ENCODE peak calls at places on chromosomes 11 and 22, in six cellular contexts. P is right atrium auricular region; I is AG09309; H is ecto neural progenitor cell; C is HTR-8/SVneo; V is activated naive CD8-positive, alpha-beta T cell treated with anti-CD3 and anti-CD28 coated beads, Interleukin-2, amount 50 U/mL, for 24 hours. J is an unnamed sample.

GRCh38 chr11:28649922-28650321 is 541.7 kb downstream of the METTL15 start:
- DNase-seq in H (no peak), P (no peak), C (no peak), I (no peak), V (no peak), J (no peak)

GRCh38 chr11:100739636-100740035 is 52.5 kb downstream of the ARHGAP42 start:
- DNase-seq in H (no peak), C (peak), P (no peak), I (peak), V (no peak), J (peak)

GRCh38 chr11:132605794-132606570 is 926.3 kb downstream of the OPCML start:
- DNase-seq in V (no peak), P (no peak), H (no peak), I (no peak), C (no peak), J (no peak)

GRCh38 chr11:85755285-85755684 is 55.7 kb downstream of the SYTL2 start:
- DNase-seq in C (no peak), P (no peak), H (no peak), V (no peak), I (no peak), J (no peak)

GRCh38 chr11:112174789-112175595 is at the start of gene BCO2:
- DNase-seq in P (peak), V (peak), H (peak), C (peak), I (no peak), J (peak)

GRCh38 chr11:23284626-23285025 is 424.4 kb upstream of the CCDC179 start:
- DNase-seq in V (no peak), P (no peak), C (no peak), I (peak), H (no peak), J (no peak)

GRCh38 chr22:49396817-49397216 is 430.9 kb downstream of the BRD1 start:
- DNase-seq in V (no peak), P (peak), C (no peak), H (no peak), I (no peak), J (no peak)

GRCh38 chr22:44030702-44031082 is 6.6 kb downstream of the PARVB start:
- DNase-seq in P (no peak), I (no peak), C (no peak), H (no peak), V (no peak), J (no peak)

GRCh38 chr22:35629406-35630234 is 12.5 kb upstream of the MB start:
- DNase-seq in H (no peak), C (peak), I (peak), P (peak), V (peak), J (peak)

GRCh38 chr22:50145741-50146439 is 24.6 kb upstream of the PANX2 start:
- DNase-seq in C (no peak), H (no peak), P (no peak), V (no peak), I (no peak), J (no peak)

GRCh38 chr11:99739464-99740089 is 718.8 kb downstream of the CNTN5 start:
- DNase-seq in I (no peak), P (no peak), C (peak), H (no peak), V (no peak), J (no peak)

GRCh38 chr22:49660321-49660720 is 167.4 kb downstream of the BRD1 start:
- DNase-seq in P (no peak), I (no peak), C (no peak), V (no peak), H (no peak), J (no peak)

GRCh38 chr22:40258463-40259046 is 80.8 kb downstream of the TNRC6B start:
- DNase-seq in V (no peak), C (no peak), P (no peak), I (no peak), H (no peak), J (no peak)

GRCh38 chr11:86978756-86979608 is 23.8 kb upstream of the FZD4 start:
- DNase-seq in H (no peak), I (no peak), V (no peak), C (peak), P (no peak), J (no peak)

GRCh38 chr11:10122337-10123197 is 171.5 kb downstream of the SBF2 start:
- DNase-seq in I (no peak), C (no peak), H (no peak), V (no peak), P (no peak), J (no peak)

GRCh38 chr11:69344570-69345145 is 50.7 kb downstream of the MYEOV start:
- DNase-seq in P (peak), V (peak), C (no peak), I (no peak), H (peak), J (no peak)

GRCh38 chr11:130609121-130610035 is 160.9 kb downstream of the ADAMTS15 start:
- DNase-seq in V (no peak), I (no peak), H (no peak), P (peak), C (no peak), J (peak)

GRCh38 chr22:30920407-30920806 is 48.2 kb downstream of the MORC2 start:
- DNase-seq in V (peak), C (peak), P (peak), I (peak), H (peak), J (peak)

GRCh38 chr11:93221539-93221938 is 23.7 kb upstream of the SLC36A4 start:
- DNase-seq in V (no peak), P (no peak), C (no peak), I (no peak), H (no peak), J (no peak)

GRCh38 chr22:32122899-32123298 is 36.2 kb downstream of the C22orf42 start:
- DNase-seq in V (no peak), P (no peak), I (no peak), C (no peak), H (no peak), J (no peak)

GRCh38 chr11:72875736-72876135 is 61.5 kb downstream of the ATG16L2 start:
- DNase-seq in H (no peak), C (no peak), V (no peak), I (no peak), P (no peak), J (no peak)

GRCh38 chr11:61505640-61506155 is 2.9 kb upstream of the LRRC10B start:
- DNase-seq in H (peak), I (no peak), P (no peak), C (no peak), V (no peak), J (no peak)

GRCh38 chr11:19864141-19865120 is 151.8 kb downstream of the NAV2 start:
- DNase-seq in V (no peak), C (no peak), H (no peak), P (no peak), I (no peak), J (no peak)

GRCh38 chr11:45142241-45142885 is 4.1 kb upstream of the PRDM11 start:
- DNase-seq in C (no peak), P (no peak), H (no peak), I (no peak), V (no peak), J (peak)

GRCh38 chr11:7031346-7031957 is 11.2 kb downstream of the NLRP14 start:
- DNase-seq in P (no peak), H (no peak), C (no peak), I (no peak), V (no peak), J (no peak)

GRCh38 chr11:126333142-126333541 is 22.3 kb upstream of the ST3GAL4 start:
- DNase-seq in H (no peak), V (no peak), I (no peak), P (no peak), C (no peak), J (no peak)

GRCh38 chr11:69005183-69005630 is 7.8 kb downstream of the MRGPRF start:
- DNase-seq in C (no peak), I (no peak), P (no peak), H (no peak), V (no peak), J (no peak)